ENCODE peak calls at places on chromosomes 7 and 10, in seven cellular contexts. C is thyroid gland, H is cardiac muscle cell, D is ovary, A is hepatocyte, L is uterus, V is IMR-90. O is an unnamed sample. For H3K36me3 and H3K27me3, the result is how much of the 10 kb centered on the place peaks cover.

GRCh38 chr10:75398630-75399460 is 2.7 kb downstream of the ZNF503 start:
- DNase-seq in C (no peak), H (peak), D (peak), A (peak), L (peak), V (no peak), O (no peak)

GRCh38 chr10:99548041-99548530 is 15.3 kb downstream of the NKX2-3 start:
- DNase-seq in C (no peak), H (peak), D (no peak), A (no peak), L (no peak), V (peak), O (no peak)

GRCh38 chr10:21095073-21095472 is 198.0 kb upstream of the NEBL start:
- DNase-seq in C (no peak), H (no peak), D (no peak), A (no peak), L (no peak), V (no peak), O (no peak)

GRCh38 chr7:25998499-25998898 is 153.5 kb upstream of the NFE2L3 start:
- DNase-seq in C (no peak), H (no peak), D (no peak), A (no peak), L (no peak), V (no peak), O (no peak)

GRCh38 chr10:129870926-129871660 is 93.0 kb downstream of the EBF3 start:
- DNase-seq in C (no peak), H (peak), D (no peak), A (no peak), L (no peak), V (peak), O (no peak)

GRCh38 chr10:72322280-72323058 is 32.2 kb downstream of the DNAJB12 start:
- DNase-seq in C (no peak), H (no peak), D (no peak), A (peak), L (no peak), V (no peak), O (no peak)

GRCh38 chr7:75565129-75565528 is 73.0 kb downstream of the SPDYE5 start:
- DNase-seq in C (peak), H (peak), D (no peak), A (peak), L (peak), V (peak), O (peak)

GRCh38 chr10:96292971-96293909 is 11.0 kb upstream of the DNTT start:
- DNase-seq in C (peak), H (peak), D (no peak), A (peak), L (no peak), V (peak), O (no peak)

GRCh38 chr7:25854608-25855497 is 297.1 kb upstream of the NFE2L3 start:
- DNase-seq in C (no peak), H (peak), D (peak), A (peak), L (peak), V (peak), O (peak)

GRCh38 chr7:72112530-72112929 is 299.6 kb downstream of the CALN1 start:
- DNase-seq in C (no peak), H (no peak), D (no peak), A (no peak), L (no peak), V (no peak), O (no peak)

GRCh38 chr7:99997545-99998137 is 17.8 kb upstream of the ZKSCAN1 start:
- DNase-seq in C (peak), H (peak), D (peak), A (peak), L (peak), V (no peak), O (no peak)

GRCh38 chr7:37187179-37187578 is 261.5 kb downstream of the ELMO1 start:
- DNase-seq in C (no peak), H (no peak), D (no peak), A (no peak), L (no peak), V (no peak), O (no peak)

GRCh38 chr7:128190051-128190640 is 50.9 kb upstream of the LEP start:
- DNase-seq in C (no peak), H (no peak), D (no peak), A (no peak), L (no peak), V (no peak), O (no peak)

GRCh38 chr7:42924223-42924877 is 7.6 kb downstream of the PSMA2 start:
- DNase-seq in C (no peak), H (no peak), D (no peak), A (no peak), L (no peak), V (no peak), O (no peak)

GRCh38 chr7:141409911-141410329 is 141.3 kb upstream of the AGK start:
- DNase-seq in C (no peak), H (no peak), D (no peak), A (no peak), L (no peak), V (no peak), O (no peak)

GRCh38 chr7:15215611-15216010 is 313.1 kb upstream of the DGKB start:
- DNase-seq in C (no peak), H (no peak), D (no peak), A (no peak), L (no peak), V (no peak), O (no peak)

GRCh38 chr7:2050511-2050866 is 182.3 kb downstream of the MAD1L1 start:
- DNase-seq in C (no peak), H (no peak), D (no peak), A (no peak), L (no peak), V (no peak), O (no peak)

GRCh38 chr10:33334170-33334838 is at the start of gene NRP1:
- DNase-seq in C (peak), H (peak), D (peak), A (peak), L (peak), V (no peak), O (no peak)

GRCh38 chr7:25857376-25858067 is 294.5 kb upstream of the NFE2L3 start:
- DNase-seq in C (no peak), H (peak), D (no peak), A (peak), L (peak), V (peak), O (no peak)

GRCh38 chr10:109892885-109893284 is 30.4 kb downstream of the XPNPEP1 start:
- DNase-seq in C (no peak), H (no peak), D (no peak), A (peak), L (peak), V (no peak), O (no peak)

GRCh38 chr7:40918701-40919271 is 784.0 kb downstream of the SUGCT start:
- DNase-seq in C (no peak), H (peak), D (no peak), A (peak), L (no peak), V (peak), O (peak)

GRCh38 chr7:131302876-131303707 is 24.6 kb upstream of the MKLN1 start:
- DNase-seq in C (peak), H (peak), D (no peak), A (peak), L (no peak), V (peak), O (no peak)

GRCh38 chr7:48481235-48481634 is 310.0 kb downstream of the ABCA13 start:
- DNase-seq in C (no peak), H (no peak), D (no peak), A (no peak), L (no peak), V (no peak), O (no peak)

GRCh38 chr7:256981-257646 is 32.9 kb upstream of the FOXL3 start:
- DNase-seq in C (no peak), H (no peak), D (no peak), A (no peak), L (no peak), V (no peak), O (no peak)

GRCh38 chr7:256461-256940 is 33.5 kb upstream of the FOXL3 start:
- DNase-seq in C (no peak), H (no peak), D (no peak), A (no peak), L (no peak), V (no peak), O (no peak)

GRCh38 chr7:258476-259190 is 31.3 kb upstream of the FOXL3 start:
- DNase-seq in C (no peak), H (no peak), D (no peak), A (no peak), L (no peak), V (no peak), O (no peak)

GRCh38 chr7:259191-259505 is 30.8 kb upstream of the FOXL3 start:
- DNase-seq in C (no peak), H (no peak), D (no peak), A (no peak), L (no peak), V (no peak), O (no peak)

DNA sequence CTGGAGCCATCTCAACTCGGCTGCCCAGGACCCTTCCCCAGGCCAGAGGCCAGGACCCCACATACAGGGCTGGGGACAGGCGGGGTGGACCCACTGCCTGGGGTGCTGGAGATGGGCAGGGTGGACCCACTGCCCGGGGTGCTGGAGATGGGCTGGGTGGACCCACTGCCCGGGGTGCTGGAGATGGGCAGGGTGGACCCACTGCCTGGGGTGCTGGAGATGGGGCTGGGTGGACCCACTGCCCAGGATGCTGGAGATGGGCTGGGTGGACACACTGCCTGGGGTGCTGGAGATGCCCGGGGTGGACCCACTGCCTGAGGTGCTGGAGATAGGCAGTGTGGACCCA is 32.4 kb upstream of the FOXL3 start:
- DNase-seq in C (no peak), H (no peak), D (no peak), A (no peak), L (no peak), V (no peak), O (no peak)
- H3K36me3 ChIP-seq in C (under half), H (under half), D (under half), A (under half), L (under half), V (half or more), O (under half)

GRCh38 chr10:49762566-49762877 is 399 bp upstream of the OGDHL start:
- DNase-seq in C (no peak), H (no peak), D (no peak), A (no peak), L (no peak), V (no peak), O (no peak)
- H3K4me3 ChIP-seq in C (no peak), H (peak), D (peak), A (no peak), L (peak), V (no peak), O (peak)

GRCh38 chr10:117555863-117556262 is 13.3 kb downstream of the EMX2 start:
- DNase-seq in C (no peak), H (no peak), D (no peak), A (no peak), L (no peak), V (no peak), O (no peak)
- H3K27me3 ChIP-seq in C (under half), H (half or more), D (under half), A (half or more), L (under half), V (under half), O (under half)

GRCh38 chr7:45067582-45067981 is 21.2 kb downstream of the NACAD start:
- DNase-seq in C (no peak), H (no peak), D (no peak), A (no peak), L (no peak), V (no peak), O (no peak)

GRCh38 chr7:45068236-45069023 is 20.3 kb downstream of the NACAD start:
- DNase-seq in C (no peak), H (no peak), D (no peak), A (no peak), L (no peak), V (no peak), O (no peak)

GRCh38 chr7:45070254-45070642 is 18.5 kb downstream of the NACAD start:
- DNase-seq in C (no peak), H (no peak), D (no peak), A (no peak), L (no peak), V (no peak), O (no peak)

GRCh38 chr7:45071528-45071927 is 17.2 kb downstream of the NACAD start:
- DNase-seq in C (no peak), H (no peak), D (no peak), A (no peak), L (no peak), V (no peak), O (no peak)

DNA sequence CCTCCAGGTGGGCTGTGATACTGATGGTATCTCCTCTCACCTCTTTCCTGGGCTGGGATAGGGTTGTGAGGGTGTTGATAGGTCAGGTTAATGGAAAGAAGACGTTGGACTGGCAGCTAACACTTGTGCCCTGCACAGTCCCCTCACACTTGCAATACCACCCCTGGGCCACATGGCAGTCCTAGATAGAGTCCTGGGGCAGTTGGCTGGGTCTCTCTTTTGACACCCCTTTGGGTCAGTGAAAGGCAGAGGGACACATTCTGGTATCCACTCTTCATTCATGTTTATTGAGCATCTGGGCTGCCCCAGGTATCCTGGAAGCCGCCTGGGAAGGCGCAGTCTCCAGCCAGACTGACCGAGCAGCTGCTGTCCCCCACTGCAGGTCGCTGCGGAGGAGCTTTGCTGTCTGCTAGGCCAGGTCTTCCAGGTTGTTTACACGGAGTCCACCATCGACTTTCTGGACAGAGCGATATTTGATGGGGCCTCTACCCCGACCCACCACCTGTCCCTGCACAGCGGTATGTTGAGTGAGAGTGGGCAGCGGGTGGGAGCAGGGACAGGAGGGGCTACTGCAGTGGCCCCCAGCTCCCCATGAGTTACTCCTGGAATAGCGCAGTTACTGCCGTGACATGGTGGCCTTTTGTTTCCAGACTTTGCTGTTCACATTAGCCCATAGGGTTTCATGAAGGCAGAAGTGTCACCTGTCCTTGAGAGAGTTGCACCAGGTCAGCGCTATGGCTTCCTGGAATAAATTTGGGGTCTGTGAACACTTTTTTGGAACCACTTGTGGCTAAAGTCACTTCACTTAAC is 19.1 kb downstream of the NACAD start:
- DNase-seq in C (no peak), H (no peak), D (no peak), A (no peak), L (no peak), V (no peak), O (no peak)
- H3K36me3 ChIP-seq in C (under half), H (under half), D (under half), A (under half), L (under half), V (half or more), O (under half)

O was measured in kidney epithelial cell.